ENCODE peak calls at places on chromosomes 16 and 17, in eight cellular contexts. One of them, this sample, is unnamed.

GRCh38 chr17:73422121-73422520 is 110.3 kb upstream of the CDC42EP4 start:
- DNase-seq in PC-9: no peak
- DNase-seq in HCT116: no peak
- DNase-seq in transverse colon: no peak
- DNase-seq in H9: no peak
- DNase-seq in esophagus muscularis mucosa: no peak
- DNase-seq in esophagus squamous epithelium: no peak
- DNase-seq in upper lobe of right lung: no peak
- DNase-seq in this sample: no peak

GRCh38 chr16:81873843-81874752 is 95.0 kb downstream of the PLCG2 start:
- DNase-seq in PC-9: no peak
- DNase-seq in esophagus squamous epithelium: no peak
- DNase-seq in transverse colon: peak
- DNase-seq in esophagus muscularis mucosa: no peak
- DNase-seq in upper lobe of right lung: peak
- DNase-seq in H9: peak
- DNase-seq in HCT116: peak
- DNase-seq in this sample: no peak

GRCh38 chr16:76345093-76345735 is 68.0 kb downstream of the CNTNAP4 start:
- DNase-seq in upper lobe of right lung: no peak
- DNase-seq in transverse colon: no peak
- DNase-seq in esophagus muscularis mucosa: no peak
- DNase-seq in H9: no peak
- DNase-seq in HCT116: no peak
- DNase-seq in esophagus squamous epithelium: no peak
- DNase-seq in PC-9: no peak
- DNase-seq in this sample: no peak

GRCh38 chr16:65469116-65469515 is 347.3 kb upstream of the CDH11 start:
- DNase-seq in HCT116: no peak
- DNase-seq in esophagus squamous epithelium: no peak
- DNase-seq in transverse colon: no peak
- DNase-seq in H9: no peak
- DNase-seq in PC-9: no peak
- DNase-seq in upper lobe of right lung: no peak
- DNase-seq in esophagus muscularis mucosa: peak
- DNase-seq in this sample: no peak

GRCh38 chr16:6548507-6548906 is 784.1 kb upstream of the RBFOX1 start:
- DNase-seq in HCT116: no peak
- DNase-seq in PC-9: no peak
- DNase-seq in esophagus squamous epithelium: no peak
- DNase-seq in H9: no peak
- DNase-seq in transverse colon: no peak
- DNase-seq in upper lobe of right lung: no peak
- DNase-seq in esophagus muscularis mucosa: no peak
- DNase-seq in this sample: no peak

GRCh38 chr17:7445011-7445927 is at the start of gene CHRNB1:
- DNase-seq in transverse colon: peak
- DNase-seq in PC-9: peak
- DNase-seq in upper lobe of right lung: peak
- DNase-seq in HCT116: peak
- DNase-seq in esophagus muscularis mucosa: peak
- DNase-seq in esophagus squamous epithelium: no peak
- DNase-seq in H9: peak
- DNase-seq in this sample: no peak

GRCh38 chr17:79631640-79632431 is 21.0 kb upstream of the RBFOX3 start:
- DNase-seq in upper lobe of right lung: peak
- DNase-seq in esophagus squamous epithelium: no peak
- DNase-seq in transverse colon: no peak
- DNase-seq in esophagus muscularis mucosa: peak
- DNase-seq in PC-9: no peak
- DNase-seq in HCT116: no peak
- DNase-seq in H9: peak
- DNase-seq in this sample: no peak

GRCh38 chr16:19384656-19385055 is 33.0 kb upstream of the TMC5 start:
- DNase-seq in HCT116: peak
- DNase-seq in transverse colon: peak
- DNase-seq in esophagus squamous epithelium: no peak
- DNase-seq in H9: peak
- DNase-seq in upper lobe of right lung: peak
- DNase-seq in esophagus muscularis mucosa: no peak
- DNase-seq in PC-9: peak
- DNase-seq in this sample: no peak

GRCh38 chr17:16415031-16415924 is at the start of gene TRPV2:
- DNase-seq in upper lobe of right lung: peak
- DNase-seq in HCT116: no peak
- DNase-seq in H9: peak
- DNase-seq in transverse colon: peak
- DNase-seq in esophagus squamous epithelium: no peak
- DNase-seq in PC-9: no peak
- DNase-seq in esophagus muscularis mucosa: no peak
- DNase-seq in this sample: no peak

GRCh38 chr17:7929158-7930029 is at the start of gene KCNAB3:
- DNase-seq in esophagus muscularis mucosa: no peak
- DNase-seq in esophagus squamous epithelium: no peak
- DNase-seq in HCT116: no peak
- DNase-seq in transverse colon: peak
- DNase-seq in PC-9: no peak
- DNase-seq in H9: peak
- DNase-seq in upper lobe of right lung: no peak
- DNase-seq in this sample: no peak

GRCh38 chr16:71727545-71728324 is 3.2 kb upstream of the PHLPP2 start:
- DNase-seq in esophagus squamous epithelium: no peak
- DNase-seq in HCT116: no peak
- DNase-seq in PC-9: no peak
- DNase-seq in esophagus muscularis mucosa: no peak
- DNase-seq in upper lobe of right lung: no peak
- DNase-seq in transverse colon: no peak
- DNase-seq in H9: no peak
- DNase-seq in this sample: no peak

GRCh38 chr16:71724320-71724751 is at the start of gene PHLPP2:
- DNase-seq in HCT116: no peak
- DNase-seq in esophagus squamous epithelium: no peak
- DNase-seq in H9: no peak
- DNase-seq in esophagus muscularis mucosa: no peak
- DNase-seq in PC-9: no peak
- DNase-seq in upper lobe of right lung: no peak
- DNase-seq in transverse colon: no peak
- DNase-seq in this sample: no peak

GRCh38 chr16:71723537-71724319 is 773 bp downstream of the PHLPP2 start:
- DNase-seq in PC-9: peak
- DNase-seq in esophagus muscularis mucosa: no peak
- DNase-seq in esophagus squamous epithelium: no peak
- DNase-seq in upper lobe of right lung: peak
- DNase-seq in H9: peak
- DNase-seq in HCT116: peak
- DNase-seq in transverse colon: peak
- DNase-seq in this sample: no peak

GRCh38 chr16:71722801-71723536 is 1.5 kb downstream of the PHLPP2 start:
- DNase-seq in PC-9: peak
- DNase-seq in transverse colon: peak
- DNase-seq in H9: peak
- DNase-seq in upper lobe of right lung: peak
- DNase-seq in esophagus squamous epithelium: no peak
- DNase-seq in HCT116: peak
- DNase-seq in esophagus muscularis mucosa: no peak
- DNase-seq in this sample: no peak

DNA sequence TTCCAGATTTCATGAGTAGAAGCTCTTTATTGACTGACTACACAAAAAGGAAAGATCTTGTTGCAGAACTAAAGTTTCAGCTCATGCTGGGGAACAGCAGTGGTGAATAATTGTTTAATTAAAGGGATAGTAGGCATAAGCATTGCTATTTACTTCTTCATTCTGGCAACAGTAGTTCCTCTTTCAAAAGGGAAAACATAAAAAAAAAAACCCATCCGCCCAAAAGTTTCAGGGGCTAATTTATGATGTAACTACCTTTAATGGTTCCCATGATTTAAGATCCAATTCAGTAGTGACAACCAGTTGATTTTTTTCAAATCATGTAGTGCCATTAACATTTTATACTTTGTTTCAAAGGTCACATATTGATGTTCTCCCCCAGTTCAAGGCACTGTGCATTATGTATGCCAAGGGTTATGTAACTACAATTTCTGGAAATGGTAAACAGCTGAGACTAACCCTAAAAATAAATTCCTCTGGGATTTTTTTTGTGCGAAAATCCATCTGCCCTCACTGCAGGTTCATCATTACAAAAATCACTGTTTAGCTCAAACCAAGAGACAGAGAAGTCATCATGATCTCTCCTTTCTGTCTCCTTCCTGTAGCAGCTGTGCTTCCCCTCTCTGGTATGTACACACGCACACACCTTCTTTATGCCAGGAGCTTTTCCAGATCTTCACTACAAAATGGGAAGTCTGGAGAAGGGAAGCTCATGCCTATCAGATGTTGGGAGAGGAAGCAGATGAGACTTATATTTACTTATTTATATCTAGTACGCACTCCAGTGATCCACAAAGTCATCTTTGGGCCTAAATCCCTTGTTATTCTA is 2.2 kb upstream of the PHLPP2 start:
- DNase-seq in transverse colon: no peak
- DNase-seq in esophagus muscularis mucosa: no peak
- DNase-seq in upper lobe of right lung: no peak
- DNase-seq in H9: no peak
- DNase-seq in PC-9: no peak
- DNase-seq in esophagus squamous epithelium: no peak
- DNase-seq in HCT116: no peak
- DNase-seq in this sample: no peak
- H3K27ac ChIP-seq in transverse colon: peak
- H3K27ac ChIP-seq in esophagus muscularis mucosa: peak
- H3K27ac ChIP-seq in upper lobe of right lung: no peak
- H3K27ac ChIP-seq in H9: no peak
- H3K27ac ChIP-seq in PC-9: peak
- H3K27ac ChIP-seq in esophagus squamous epithelium: no peak
- H3K27ac ChIP-seq in HCT116: no peak
- H3K27ac ChIP-seq in this sample: no peak

GRCh38 chr16:14148569-14148968 is 77.5 kb downstream of the MRTFB start:
- DNase-seq in upper lobe of right lung: no peak
- DNase-seq in HCT116: no peak
- DNase-seq in transverse colon: no peak
- DNase-seq in H9: no peak
- DNase-seq in esophagus squamous epithelium: no peak
- DNase-seq in PC-9: no peak
- DNase-seq in esophagus muscularis mucosa: no peak
- DNase-seq in this sample: no peak
- H3K27ac ChIP-seq in upper lobe of right lung: no peak
- H3K27ac ChIP-seq in HCT116: no peak
- H3K27ac ChIP-seq in transverse colon: no peak
- H3K27ac ChIP-seq in H9: no peak
- H3K27ac ChIP-seq in esophagus squamous epithelium: no peak
- H3K27ac ChIP-seq in PC-9: no peak
- H3K27ac ChIP-seq in esophagus muscularis mucosa: no peak
- H3K27ac ChIP-seq in this sample: no peak

DNA sequence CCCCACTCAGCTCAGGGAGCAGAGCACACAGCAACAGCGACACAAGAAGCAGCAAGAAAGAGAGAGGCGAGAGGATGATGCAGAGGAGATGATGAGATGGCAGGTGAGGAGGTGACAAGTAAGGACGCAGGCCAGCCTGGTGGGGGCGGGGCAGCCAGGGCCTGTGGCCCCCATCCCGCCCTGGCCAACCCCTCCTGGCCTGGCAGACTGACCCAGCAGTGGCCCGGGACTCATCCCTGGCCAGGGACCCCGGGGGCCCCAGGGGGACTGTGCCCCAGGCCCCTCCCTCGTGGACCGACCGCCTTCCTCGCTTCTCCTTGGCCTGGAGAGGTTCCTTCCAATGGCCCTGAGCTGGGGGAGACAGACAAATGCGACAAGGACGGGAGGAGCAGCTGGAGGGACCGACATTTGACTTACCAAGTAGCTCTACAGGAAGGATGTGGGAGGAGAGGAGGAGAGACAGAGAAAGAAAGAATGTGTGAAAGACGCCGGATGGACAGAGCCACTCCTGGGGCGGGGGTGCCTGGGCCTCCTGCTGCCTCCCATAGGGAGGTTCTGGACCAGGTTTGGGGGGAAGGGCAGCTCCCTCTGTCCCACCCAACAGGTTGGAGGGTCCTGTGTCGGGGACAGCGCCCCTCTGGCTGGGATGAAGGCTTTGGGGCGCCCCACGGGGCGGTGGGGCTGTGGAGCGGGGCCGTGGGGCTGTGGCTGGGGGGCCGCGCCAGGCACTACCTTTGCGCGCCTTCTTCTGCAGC is 6.8 kb downstream of the MTSS2 start:
- DNase-seq in esophagus muscularis mucosa: no peak
- DNase-seq in PC-9: no peak
- DNase-seq in upper lobe of right lung: no peak
- DNase-seq in esophagus squamous epithelium: no peak
- DNase-seq in H9: no peak
- DNase-seq in transverse colon: no peak
- DNase-seq in HCT116: no peak
- DNase-seq in this sample: no peak
- H3K27ac ChIP-seq in esophagus muscularis mucosa: peak
- H3K27ac ChIP-seq in PC-9: no peak
- H3K27ac ChIP-seq in upper lobe of right lung: no peak
- H3K27ac ChIP-seq in esophagus squamous epithelium: no peak
- H3K27ac ChIP-seq in H9: no peak
- H3K27ac ChIP-seq in transverse colon: peak
- H3K27ac ChIP-seq in HCT116: no peak
- H3K27ac ChIP-seq in this sample: peak

GRCh38 chr17:40535924-40536717 is 29.2 kb downstream of the CCR7 start:
- DNase-seq in PC-9: no peak
- DNase-seq in esophagus muscularis mucosa: no peak
- DNase-seq in H9: no peak
- DNase-seq in esophagus squamous epithelium: no peak
- DNase-seq in upper lobe of right lung: peak
- DNase-seq in HCT116: no peak
- DNase-seq in transverse colon: no peak
- DNase-seq in this sample: no peak

GRCh38 chr17:40534431-40535189 is 30.7 kb downstream of the CCR7 start:
- DNase-seq in H9: no peak
- DNase-seq in upper lobe of right lung: peak
- DNase-seq in esophagus muscularis mucosa: no peak
- DNase-seq in HCT116: no peak
- DNase-seq in transverse colon: no peak
- DNase-seq in PC-9: no peak
- DNase-seq in esophagus squamous epithelium: no peak
- DNase-seq in this sample: no peak

GRCh38 chr17:40533896-40534295 is 31.4 kb downstream of the CCR7 start:
- DNase-seq in H9: no peak
- DNase-seq in esophagus squamous epithelium: no peak
- DNase-seq in PC-9: no peak
- DNase-seq in transverse colon: no peak
- DNase-seq in upper lobe of right lung: peak
- DNase-seq in HCT116: no peak
- DNase-seq in esophagus muscularis mucosa: no peak
- DNase-seq in this sample: no peak

GRCh38 chr17:40536731-40537171 is 28.5 kb downstream of the CCR7 start:
- DNase-seq in transverse colon: no peak
- DNase-seq in esophagus muscularis mucosa: no peak
- DNase-seq in upper lobe of right lung: peak
- DNase-seq in PC-9: no peak
- DNase-seq in esophagus squamous epithelium: no peak
- DNase-seq in HCT116: no peak
- DNase-seq in H9: no peak
- DNase-seq in this sample: no peak

DNA sequence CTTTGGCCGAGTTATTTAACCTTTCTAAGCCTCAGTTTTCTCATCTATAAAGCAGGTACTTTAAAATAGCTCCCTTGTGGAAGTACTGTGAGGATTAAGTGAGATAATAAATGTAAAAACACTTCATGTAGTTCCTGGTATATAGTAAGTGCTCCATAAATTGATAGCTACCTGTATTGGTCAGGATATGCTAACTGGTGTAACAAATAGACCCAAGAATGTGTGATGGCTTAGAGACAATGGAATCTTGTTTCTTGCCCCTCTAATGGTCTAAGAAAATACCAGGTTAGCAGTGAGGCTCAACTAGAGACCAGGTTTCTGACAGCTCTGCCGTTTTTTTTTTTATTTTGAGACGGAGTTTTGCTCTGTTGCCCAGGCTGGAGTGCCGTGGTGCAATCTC is 29.8 kb downstream of the CCR7 start:
- DNase-seq in HCT116: no peak
- DNase-seq in esophagus muscularis mucosa: no peak
- DNase-seq in H9: no peak
- DNase-seq in upper lobe of right lung: no peak
- DNase-seq in esophagus squamous epithelium: no peak
- DNase-seq in transverse colon: no peak
- DNase-seq in PC-9: no peak
- DNase-seq in this sample: no peak
- H3K27ac ChIP-seq in HCT116: no peak
- H3K27ac ChIP-seq in esophagus muscularis mucosa: no peak
- H3K27ac ChIP-seq in H9: no peak
- H3K27ac ChIP-seq in upper lobe of right lung: peak
- H3K27ac ChIP-seq in esophagus squamous epithelium: peak
- H3K27ac ChIP-seq in transverse colon: peak
- H3K27ac ChIP-seq in PC-9: no peak
- H3K27ac ChIP-seq in this sample: peak

This sample was measured in vagina.